ENCODE peak calls at places on chromosomes 7 and 10, in seven cellular contexts. Z is uterus, J is heart right ventricle, M is OCI-LY7, W is cardiac muscle cell, P is adipocyte, T is tibial nerve. Y is an unnamed sample.

GRCh38 chr7:1874522-1875389 is 204.7 kb downstream of the ELFN1 start:
- DNase-seq in W (no peak), Z (no peak), J (no peak), P (no peak), T (no peak), M (no peak), Y (no peak)

GRCh38 chr10:118045842-118046490 is 775 bp downstream of the RAB11FIP2 start:
- DNase-seq in W (peak; percentile 47), T (no peak), Z (peak; percentile 65), P (peak; percentile 62), M (peak; percentile 42), J (no peak), Y (peak; percentile 53)

GRCh38 chr7:142880886-142881505 is 4.5 kb downstream of the TRPV6 start:
- DNase-seq in W (peak; percentile 44), J (no peak), Z (peak; percentile 10), P (peak; percentile 46), M (peak; percentile 53), T (no peak), Y (no peak)

GRCh38 chr10:103491729-103492364 is 1.7 kb upstream of the NEURL1 start:
- DNase-seq in W (peak; percentile 91), Z (peak; percentile 72), M (no peak), P (peak; percentile 73), T (no peak), J (no peak), Y (no peak)

GRCh38 chr10:130393342-130393741 is 257.2 kb downstream of the GLRX3 start:
- DNase-seq in W (no peak), T (no peak), P (no peak), Z (no peak), M (no peak), J (no peak), Y (no peak)

GRCh38 chr10:112218960-112219359 is 35.4 kb upstream of the GPAM start:
- DNase-seq in W (no peak), M (no peak), P (no peak), J (no peak), T (no peak), Z (no peak), Y (no peak)

GRCh38 chr7:34124765-34125164 is 219.4 kb downstream of the BMPER start:
- DNase-seq in W (no peak), P (no peak), Z (no peak), M (no peak), T (no peak), J (no peak), Y (no peak)

GRCh38 chr10:43863859-43864591 is 215.3 kb upstream of the ZNF32 start:
- DNase-seq in P (peak; percentile 72), M (no peak), W (peak; percentile 82), J (peak; percentile 44), T (no peak), Z (no peak), Y (no peak)

GRCh38 chr10:59304521-59305097 is 57.7 kb downstream of the FAM13C start:
- DNase-seq in T (no peak), M (no peak), J (no peak), Z (no peak), P (no peak), W (no peak), Y (no peak)

GRCh38 chr10:26843736-26844135 is 17.0 kb downstream of the ABI1 start:
- DNase-seq in J (no peak), Z (no peak), P (no peak), T (no peak), M (no peak), W (no peak), Y (no peak)

GRCh38 chr10:47027108-47027811 is 116.0 kb downstream of the PTPN20 start:
- DNase-seq in Z (peak; percentile 8), M (no peak), P (no peak), J (no peak), W (no peak), T (no peak), Y (peak; percentile 26)

GRCh38 chr10:34789993-34790506 is 25.0 kb downstream of the PARD3 start:
- DNase-seq in J (no peak), Z (no peak), W (peak; percentile 24), M (no peak), P (no peak), T (no peak), Y (no peak)

GRCh38 chr7:27917774-27918314 is 177.9 kb downstream of the TAX1BP1 start:
- DNase-seq in Z (no peak), J (no peak), P (no peak), T (no peak), M (peak; percentile 52), W (peak; percentile 58), Y (no peak)

GRCh38 chr7:4531236-4531635 is 150.9 kb upstream of the FOXK1 start:
- DNase-seq in Z (no peak), T (no peak), J (no peak), M (no peak), W (no peak), P (no peak), Y (no peak)

GRCh38 chr7:129502708-129503685 is 666 bp downstream of the SMKR1 start:
- DNase-seq in M (no peak), P (no peak), T (no peak), J (no peak), W (no peak), Z (no peak), Y (no peak)

GRCh38 chr10:89164920-89165319 is 42.2 kb downstream of the CH25H start:
- DNase-seq in M (no peak), P (no peak), T (no peak), W (no peak), J (no peak), Z (no peak), Y (no peak)

GRCh38 chr10:27513451-27514191 is 9.5 kb downstream of the RAB18 start:
- DNase-seq in T (no peak), W (peak; percentile 53), J (no peak), Z (no peak), P (peak; percentile 53), M (no peak), Y (no peak)

GRCh38 chr7:94449151-94449725 is 54.5 kb downstream of the COL1A2 start:
- DNase-seq in W (peak; percentile 69), T (no peak), Z (no peak), P (peak; percentile 80), M (peak; percentile 66), J (no peak), Y (no peak)

GRCh38 chr10:83991986-83992753 is 147.1 kb upstream of the GHITM start:
- DNase-seq in T (no peak), J (no peak), M (peak; percentile 29), W (peak; percentile 11), P (peak; percentile 31), Z (no peak), Y (no peak)

GRCh38 chr10:110865184-110865803 is 6.4 kb upstream of the PDCD4 start:
- DNase-seq in T (no peak), W (peak; percentile 43), M (no peak), J (no peak), Z (no peak), P (peak; percentile 86), Y (no peak)

GRCh38 chr7:158369866-158370265 is 217.8 kb downstream of the PTPRN2 start:
- DNase-seq in J (no peak), M (no peak), Z (no peak), P (no peak), T (no peak), W (no peak), Y (no peak)

GRCh38 chr10:17836917-17837316 is 27.8 kb downstream of the MRC1 start:
- DNase-seq in Z (no peak), W (peak; percentile 86), T (no peak), M (no peak), P (peak; percentile 62), J (no peak), Y (peak; percentile 36)

GRCh38 chr7:137574836-137575235 is 231.3 kb upstream of the PTN start:
- DNase-seq in J (no peak), M (no peak), W (no peak), T (no peak), P (no peak), Z (no peak), Y (no peak)

GRCh38 chr7:84113286-84113685 is 81.3 kb downstream of the SEMA3A start:
- DNase-seq in W (peak; percentile 34), J (no peak), P (peak; percentile 57), T (no peak), M (no peak), Z (no peak), Y (no peak)

GRCh38 chr7:84110400-84110799 is 84.2 kb downstream of the SEMA3A start:
- DNase-seq in M (no peak), W (no peak), T (no peak), P (no peak), Z (no peak), J (no peak), Y (no peak)

GRCh38 chr7:84112771-84113170 is 81.8 kb downstream of the SEMA3A start:
- DNase-seq in T (no peak), P (peak; percentile 46), W (no peak), Z (no peak), J (no peak), M (no peak), Y (no peak)

GRCh38 chr7:84113906-84114875 is 80.4 kb downstream of the SEMA3A start:
- DNase-seq in M (no peak), P (no peak), Z (no peak), J (no peak), W (no peak), T (no peak), Y (no peak)

DNA sequence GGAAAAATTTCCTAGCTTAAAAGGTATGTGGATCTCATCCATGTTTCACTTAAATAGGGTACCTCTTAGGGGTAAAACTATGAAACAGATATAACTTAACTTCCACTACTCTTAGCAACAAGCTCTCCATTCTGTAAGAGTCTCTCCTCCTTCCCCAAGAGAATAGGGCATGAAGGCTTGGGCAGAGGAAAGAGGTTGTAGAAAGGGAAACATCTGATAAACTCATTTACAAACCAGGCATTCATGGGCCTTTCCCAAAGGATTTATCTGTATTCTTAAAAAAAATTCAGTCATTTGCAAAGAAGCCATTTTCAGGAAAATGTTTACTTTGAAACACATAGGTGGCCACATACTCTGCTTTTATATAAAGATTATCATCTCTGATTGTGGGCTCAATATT is 82.7 kb downstream of the SEMA3A start:
- DNase-seq in W (no peak), T (no peak), P (no peak), M (no peak), Z (no peak), J (no peak), Y (no peak)
- H3K4me1 ChIP-seq in W (peaks cover 13% of the 10 kb centered on the region), T (no peaks in the 10 kb centered on the region), P (peaks cover 34% of the 10 kb centered on the region), M (no peaks in the 10 kb centered on the region), Z (no peaks in the 10 kb centered on the region), J (peaks cover 22% of the 10 kb centered on the region), Y (peaks cover 11% of the 10 kb centered on the region)

DNA sequence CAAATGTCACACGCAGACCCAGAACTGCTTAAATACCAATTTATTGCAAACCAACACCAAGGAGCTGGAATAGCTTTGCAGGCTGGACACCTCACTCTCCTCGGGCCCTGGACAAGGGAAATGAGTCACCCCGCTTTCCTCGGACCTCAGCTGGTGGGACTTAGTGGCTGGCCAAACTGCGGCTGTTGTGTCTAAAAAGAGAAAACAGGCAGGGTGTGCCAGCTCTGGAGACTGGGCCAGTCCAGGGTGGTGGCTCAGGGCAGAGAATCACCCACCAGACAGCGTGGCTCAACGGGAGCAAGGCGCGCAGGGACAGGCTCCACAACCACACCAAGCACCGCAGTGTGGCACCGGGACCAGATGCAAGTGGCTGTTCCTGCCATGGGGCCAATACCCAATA is 58.2 kb upstream of the CAMK2B start:
- DNase-seq in T (no peak), W (peak; percentile 64), Z (peak; percentile 4), J (no peak), M (no peak), P (peak; percentile 67), Y (no peak)
- H3K4me1 ChIP-seq in T (peaks cover 1% of the 10 kb centered on the region), W (no peaks in the 10 kb centered on the region), Z (no peaks in the 10 kb centered on the region), J (peaks cover 5% of the 10 kb centered on the region), M (peaks cover 5% of the 10 kb centered on the region), P (peaks cover 54% of the 10 kb centered on the region), Y (no peaks in the 10 kb centered on the region)

GRCh38 chr7:117775826-117776623 is 97.2 kb downstream of the CTTNBP2 start:
- DNase-seq in Z (no peak), P (no peak), M (no peak), J (no peak), T (no peak), W (no peak), Y (no peak)
- H3K4me1 ChIP-seq in Z (no peaks in the 10 kb centered on the region), P (peaks cover 13% of the 10 kb centered on the region), M (no peaks in the 10 kb centered on the region), J (peaks cover 4% of the 10 kb centered on the region), T (no peaks in the 10 kb centered on the region), W (peaks cover 9% of the 10 kb centered on the region), Y (peaks cover 6% of the 10 kb centered on the region)

GRCh38 chr10:13761490-13762091 is 174.8 kb downstream of the PRPF18 start:
- DNase-seq in J (no peak), P (no peak), W (no peak), Z (no peak), T (no peak), M (no peak), Y (no peak)
- H3K4me1 ChIP-seq in J (no peaks in the 10 kb centered on the region), P (no peaks in the 10 kb centered on the region), W (peaks cover 17% of the 10 kb centered on the region), Z (no peaks in the 10 kb centered on the region), T (no peaks in the 10 kb centered on the region), M (no peaks in the 10 kb centered on the region), Y (peaks cover 2% of the 10 kb centered on the region)

Y was measured in lung.